ENCODE peak calls at places on chromosomes 3 and 15, in five cellular contexts. One of them, this sample, is unnamed.

GRCh38 chr15:39736646-39737550 is 45.7 kb downstream of the FSIP1 start:
- DNase-seq in neuronal stem cell: no peak
- DNase-seq in H9: no peak
- DNase-seq in trophoblast cell: peak
- DNase-seq in H1: no peak
- DNase-seq in this sample: no peak

GRCh38 chr3:159881208-159881607 is 107.4 kb upstream of the IL12A start:
- DNase-seq in neuronal stem cell: no peak
- DNase-seq in H9: no peak
- DNase-seq in trophoblast cell: no peak
- DNase-seq in H1: no peak
- DNase-seq in this sample: no peak

GRCh38 chr15:23564798-23565394 is 578 bp upstream of the MKRN3 start:
- DNase-seq in neuronal stem cell: peak
- DNase-seq in H9: no peak
- DNase-seq in trophoblast cell: peak
- DNase-seq in H1: no peak
- DNase-seq in this sample: no peak

GRCh38 chr3:107753494-107753893 is 230.7 kb downstream of the BBX start:
- DNase-seq in neuronal stem cell: peak
- DNase-seq in H9: peak
- DNase-seq in trophoblast cell: peak
- DNase-seq in H1: no peak
- DNase-seq in this sample: peak

GRCh38 chr15:69615756-69616155 is 163.1 kb downstream of the RPLP1 start:
- DNase-seq in neuronal stem cell: no peak
- DNase-seq in H9: no peak
- DNase-seq in trophoblast cell: no peak
- DNase-seq in H1: no peak
- DNase-seq in this sample: no peak

GRCh38 chr3:150365132-150365604 is 42.9 kb upstream of the TSC22D2 start:
- DNase-seq in neuronal stem cell: no peak
- DNase-seq in H9: no peak
- DNase-seq in trophoblast cell: no peak
- DNase-seq in H1: no peak
- DNase-seq in this sample: peak

GRCh38 chr15:55221090-55222011 is 24.6 kb upstream of the RSL24D1 start:
- DNase-seq in neuronal stem cell: no peak
- DNase-seq in H9: no peak
- DNase-seq in trophoblast cell: peak
- DNase-seq in H1: no peak
- DNase-seq in this sample: peak

GRCh38 chr15:72706266-72706665 is 20.3 kb downstream of the BBS4 start:
- DNase-seq in neuronal stem cell: no peak
- DNase-seq in H9: no peak
- DNase-seq in trophoblast cell: no peak
- DNase-seq in H1: no peak
- DNase-seq in this sample: peak

GRCh38 chr3:102195198-102195948 is 239.4 kb upstream of the ZPLD1 start:
- DNase-seq in neuronal stem cell: no peak
- DNase-seq in H9: no peak
- DNase-seq in trophoblast cell: peak
- DNase-seq in H1: no peak
- DNase-seq in this sample: no peak

GRCh38 chr3:189369636-189370035 is 197.9 kb downstream of the TPRG1 start:
- DNase-seq in neuronal stem cell: no peak
- DNase-seq in H9: no peak
- DNase-seq in trophoblast cell: peak
- DNase-seq in H1: no peak
- DNase-seq in this sample: no peak

GRCh38 chr3:46889381-46890110 is 12.0 kb downstream of the PTH1R start:
- DNase-seq in neuronal stem cell: no peak
- DNase-seq in H9: no peak
- DNase-seq in trophoblast cell: no peak
- DNase-seq in H1: no peak
- DNase-seq in this sample: no peak

GRCh38 chr3:45640091-45640507 is 45.5 kb downstream of the LIMD1 start:
- DNase-seq in neuronal stem cell: no peak
- DNase-seq in H9: no peak
- DNase-seq in trophoblast cell: peak
- DNase-seq in H1: no peak
- DNase-seq in this sample: no peak

GRCh38 chr3:149843502-149843901 is 30.5 kb downstream of the RNF13 start:
- DNase-seq in neuronal stem cell: no peak
- DNase-seq in H9: no peak
- DNase-seq in trophoblast cell: no peak
- DNase-seq in H1: no peak
- DNase-seq in this sample: no peak

GRCh38 chr3:134311265-134311664 is 60.6 kb upstream of the RYK start:
- DNase-seq in neuronal stem cell: no peak
- DNase-seq in H9: no peak
- DNase-seq in trophoblast cell: peak
- DNase-seq in H1: no peak
- DNase-seq in this sample: no peak

GRCh38 chr3:174884776-174885568 is 25.8 kb downstream of the NAALADL2 start:
- DNase-seq in neuronal stem cell: no peak
- DNase-seq in H9: no peak
- DNase-seq in trophoblast cell: peak
- DNase-seq in H1: no peak
- DNase-seq in this sample: no peak

GRCh38 chr3:149363053-149363452 is 14.4 kb downstream of the TM4SF1 start:
- DNase-seq in neuronal stem cell: no peak
- DNase-seq in H9: no peak
- DNase-seq in trophoblast cell: peak
- DNase-seq in H1: no peak
- DNase-seq in this sample: peak

GRCh38 chr15:62244762-62245161 is 79.7 kb upstream of the C2CD4B start:
- DNase-seq in neuronal stem cell: no peak
- DNase-seq in H9: peak
- DNase-seq in trophoblast cell: no peak
- DNase-seq in H1: no peak
- DNase-seq in this sample: no peak

GRCh38 chr3:171676600-171677175 is 133.6 kb downstream of the PLD1 start:
- DNase-seq in neuronal stem cell: no peak
- DNase-seq in H9: no peak
- DNase-seq in trophoblast cell: no peak
- DNase-seq in H1: no peak
- DNase-seq in this sample: no peak

DNA sequence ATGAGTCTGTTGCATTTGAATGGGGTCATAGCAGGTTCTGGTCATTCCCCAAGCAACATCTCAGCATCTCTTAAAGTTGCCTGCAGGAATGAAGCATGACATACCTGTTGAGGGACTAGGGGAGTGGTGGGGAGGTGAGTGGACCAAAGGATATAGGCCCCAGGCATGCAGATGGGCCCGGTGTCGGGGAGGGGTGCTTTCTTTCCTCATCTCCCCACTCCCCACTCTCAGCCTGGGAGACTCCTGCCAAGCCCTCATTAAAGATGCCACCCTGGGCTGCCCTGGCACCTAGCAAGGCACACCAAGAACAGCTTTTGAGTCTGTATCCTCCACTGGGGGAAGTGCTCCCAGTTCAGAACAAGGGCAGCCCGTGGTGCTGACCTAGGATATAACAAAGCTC is 54.2 kb downstream of the GRIP2 start:
- DNase-seq in neuronal stem cell: no peak
- DNase-seq in H9: no peak
- DNase-seq in trophoblast cell: no peak
- DNase-seq in H1: no peak
- DNase-seq in this sample: no peak
- H2BK12ac ChIP-seq in neuronal stem cell: no peak
- H2BK12ac ChIP-seq in H9: no peak
- H2BK12ac ChIP-seq in trophoblast cell: no peak
- H2BK12ac ChIP-seq in H1: no peak
- H2BK12ac ChIP-seq in this sample: no peak

GRCh38 chr3:115788921-115789470 is 165.7 kb downstream of the GAP43 start:
- DNase-seq in neuronal stem cell: no peak
- DNase-seq in H9: no peak
- DNase-seq in trophoblast cell: peak
- DNase-seq in H1: no peak
- DNase-seq in this sample: peak

GRCh38 chr3:115790759-115791158 is 167.4 kb downstream of the GAP43 start:
- DNase-seq in neuronal stem cell: no peak
- DNase-seq in H9: no peak
- DNase-seq in trophoblast cell: peak
- DNase-seq in H1: no peak
- DNase-seq in this sample: peak

GRCh38 chr3:115792206-115792955 is 169.1 kb downstream of the GAP43 start:
- DNase-seq in neuronal stem cell: no peak
- DNase-seq in H9: no peak
- DNase-seq in trophoblast cell: no peak
- DNase-seq in H1: no peak
- DNase-seq in this sample: peak

GRCh38 chr3:115787818-115788217 is 164.5 kb downstream of the GAP43 start:
- DNase-seq in neuronal stem cell: no peak
- DNase-seq in H9: no peak
- DNase-seq in trophoblast cell: no peak
- DNase-seq in H1: no peak
- DNase-seq in this sample: no peak

GRCh38 chr3:115789480-115789879 is 166.2 kb downstream of the GAP43 start:
- DNase-seq in neuronal stem cell: no peak
- DNase-seq in H9: no peak
- DNase-seq in trophoblast cell: no peak
- DNase-seq in H1: no peak
- DNase-seq in this sample: no peak
- H2BK5ac ChIP-seq in neuronal stem cell: no peak
- H2BK5ac ChIP-seq in H9: no peak
- H2BK5ac ChIP-seq in trophoblast cell: no peak
- H2BK5ac ChIP-seq in H1: no peak
- H2BK5ac ChIP-seq in this sample: peak

DNA sequence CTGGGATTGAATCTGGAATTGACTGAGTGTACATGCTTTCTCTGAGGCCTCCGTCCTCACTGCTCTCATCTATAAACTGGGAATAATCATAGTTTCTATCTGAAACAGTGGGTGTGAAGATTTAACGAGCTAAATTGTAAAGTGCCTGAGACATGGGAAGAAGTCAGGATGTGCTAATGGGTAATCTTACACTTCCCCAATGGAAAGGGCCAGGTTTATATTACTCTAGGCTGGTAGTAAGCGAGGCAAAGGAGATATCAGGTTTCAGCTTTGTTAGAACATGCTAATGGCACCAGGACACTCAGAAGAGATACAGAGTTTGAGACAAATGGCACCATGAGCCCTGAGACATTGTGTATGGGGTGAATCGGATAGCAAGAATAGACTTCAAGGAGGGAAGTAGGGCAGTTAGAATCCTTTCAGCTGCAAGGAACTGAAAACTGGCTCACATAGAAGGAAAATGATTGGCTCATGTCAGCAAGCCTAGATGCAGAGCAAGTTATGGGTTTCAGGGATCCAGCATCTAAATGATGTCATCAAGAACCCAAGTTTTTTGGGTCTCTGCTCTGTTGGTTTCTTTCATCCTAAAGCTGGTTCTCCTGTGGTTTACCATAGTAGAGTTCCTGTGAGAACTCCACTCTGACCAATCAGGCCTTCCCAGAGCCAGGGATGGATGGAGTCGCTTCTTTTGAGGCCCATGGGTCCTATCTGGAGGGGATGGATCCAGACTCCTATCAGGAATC is 21.8 kb downstream of the FLNB start:
- DNase-seq in neuronal stem cell: no peak
- DNase-seq in H9: no peak
- DNase-seq in trophoblast cell: no peak
- DNase-seq in H1: no peak
- DNase-seq in this sample: no peak
- H2BK12ac ChIP-seq in neuronal stem cell: no peak
- H2BK12ac ChIP-seq in H9: no peak
- H2BK12ac ChIP-seq in trophoblast cell: no peak
- H2BK12ac ChIP-seq in H1: no peak
- H2BK12ac ChIP-seq in this sample: no peak

DNA sequence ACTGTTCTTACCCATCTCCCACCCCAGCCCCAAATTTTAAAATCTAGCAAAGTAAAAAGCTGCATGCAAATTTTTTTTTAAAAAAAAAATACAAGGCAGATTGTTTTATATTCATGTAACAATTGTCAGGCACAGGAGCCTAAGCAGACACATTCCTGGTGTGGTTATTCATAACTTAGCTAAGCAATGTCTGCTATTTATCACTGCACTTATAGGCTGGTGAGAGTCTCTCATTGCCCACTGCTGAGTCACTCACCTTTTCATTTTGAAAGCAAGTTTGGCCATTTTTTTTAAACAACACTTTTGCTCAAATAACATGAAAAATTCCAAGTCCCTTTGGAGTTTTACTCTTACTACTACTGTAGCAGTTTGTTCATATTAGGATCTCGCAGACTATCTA is 413.9 kb downstream of the RBMS3 start:
- DNase-seq in neuronal stem cell: no peak
- DNase-seq in H9: no peak
- DNase-seq in trophoblast cell: peak
- DNase-seq in H1: no peak
- DNase-seq in this sample: peak
- H2BK5ac ChIP-seq in neuronal stem cell: no peak
- H2BK5ac ChIP-seq in H9: no peak
- H2BK5ac ChIP-seq in trophoblast cell: no peak
- H2BK5ac ChIP-seq in H1: no peak
- H2BK5ac ChIP-seq in this sample: no peak

GRCh38 chr15:82081904-82082810 is 36.3 kb upstream of the MEX3B start:
- DNase-seq in neuronal stem cell: peak
- DNase-seq in H9: peak
- DNase-seq in trophoblast cell: no peak
- DNase-seq in H1: peak
- DNase-seq in this sample: peak

GRCh38 chr15:82080774-82081173 is 35.0 kb upstream of the MEX3B start:
- DNase-seq in neuronal stem cell: no peak
- DNase-seq in H9: no peak
- DNase-seq in trophoblast cell: no peak
- DNase-seq in H1: no peak
- DNase-seq in this sample: no peak

GRCh38 chr15:82074610-82075009 is 28.8 kb upstream of the MEX3B start:
- DNase-seq in neuronal stem cell: no peak
- DNase-seq in H9: no peak
- DNase-seq in trophoblast cell: no peak
- DNase-seq in H1: no peak
- DNase-seq in this sample: no peak

DNA sequence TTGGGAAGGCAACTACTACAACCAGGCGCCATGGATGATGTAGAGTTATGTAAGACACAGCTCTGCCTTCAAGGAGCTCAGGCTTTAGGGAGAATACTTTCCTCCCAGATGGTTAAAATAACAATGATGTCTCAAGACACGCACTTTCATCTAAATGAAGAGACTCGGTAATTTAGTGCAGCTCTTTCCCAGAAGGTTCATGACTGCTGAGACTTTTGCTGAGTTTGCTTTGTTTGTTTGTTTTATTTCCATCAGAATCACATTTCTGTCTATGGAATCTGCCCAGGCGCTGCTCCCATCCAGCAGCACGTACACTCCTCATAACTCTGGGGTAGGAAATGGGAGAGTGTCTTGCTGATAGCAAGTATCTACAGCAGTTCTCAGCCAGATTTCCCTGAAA is 33.9 kb upstream of the MEX3B start:
- DNase-seq in neuronal stem cell: no peak
- DNase-seq in H9: no peak
- DNase-seq in trophoblast cell: no peak
- DNase-seq in H1: no peak
- DNase-seq in this sample: no peak
- H2BK12ac ChIP-seq in neuronal stem cell: no peak
- H2BK12ac ChIP-seq in H9: no peak
- H2BK12ac ChIP-seq in trophoblast cell: no peak
- H2BK12ac ChIP-seq in H1: no peak
- H2BK12ac ChIP-seq in this sample: no peak